ENCODE peak calls at places on chromosomes 12 and 14, in four cellular contexts. H is esophagus muscularis mucosa, V is heart right ventricle, S is left ventricle myocardium inferior. K is an unnamed sample. For H3K4me1, the result is how much of the 10 kb centered on the place peaks cover.

GRCh38 chr12:34205401-34205800 is 183.1 kb downstream of the ALG10 start:
- DNase-seq in H (peak), V (no peak), S (no peak), K (peak)

GRCh38 chr14:24798911-24799310 is 164.9 kb upstream of the GZMB start:
- DNase-seq in S (no peak), V (no peak), H (no peak), K (no peak)

GRCh38 chr14:100076630-100077029 is 11.4 kb downstream of the EVL start:
- DNase-seq in V (peak), H (peak), S (peak), K (peak)

GRCh38 chr12:3520711-3521110 is 29.7 kb downstream of the PRMT8 start:
- DNase-seq in H (no peak), V (no peak), S (no peak), K (no peak)

GRCh38 chr12:112418248-112418595 is 525 bp upstream of the PTPN11 start:
- DNase-seq in V (no peak), S (no peak), H (no peak), K (no peak)

GRCh38 chr14:71322660-71323250 is 415.5 kb downstream of the PCNX1 start:
- DNase-seq in S (no peak), H (no peak), V (no peak), K (peak)

GRCh38 chr12:130875193-130875592 is 3.3 kb downstream of the RAN start:
- DNase-seq in H (no peak), S (no peak), V (no peak), K (no peak)

GRCh38 chr12:1391722-1392121 is 202.7 kb downstream of the FBXL14 start:
- DNase-seq in S (no peak), H (no peak), V (no peak), K (no peak)

GRCh38 chr12:49962861-49963765 is 1.4 kb downstream of the AQP5 start:
- DNase-seq in H (no peak), V (peak), S (peak), K (peak)

GRCh38 chr14:53879022-53879686 is 77.5 kb downstream of the BMP4 start:
- DNase-seq in H (no peak), V (no peak), S (no peak), K (no peak)

GRCh38 chr14:94112513-94113060 is 2.1 kb downstream of the IFI27 start:
- DNase-seq in V (no peak), H (no peak), S (no peak), K (no peak)

GRCh38 chr12:94169495-94169894 is 21.1 kb downstream of the PLXNC1 start:
- DNase-seq in V (no peak), H (no peak), S (no peak), K (no peak)

GRCh38 chr12:65152012-65152411 is 17.4 kb upstream of the LEMD3 start:
- DNase-seq in V (no peak), S (no peak), H (no peak), K (no peak)

GRCh38 chr12:75883241-75883640 is 148.3 kb downstream of the PHLDA1 start:
- DNase-seq in S (no peak), H (no peak), V (no peak), K (no peak)

GRCh38 chr12:110676171-110676570 is 12.7 kb downstream of the HVCN1 start:
- DNase-seq in H (no peak), V (no peak), S (no peak), K (no peak)

GRCh38 chr12:51834411-51834810 is 14.1 kb downstream of the FIGNL2 start:
- DNase-seq in H (no peak), V (no peak), S (no peak), K (peak)

GRCh38 chr14:77071938-77072388 is 26.1 kb upstream of the CIPC start:
- DNase-seq in S (no peak), V (no peak), H (no peak), K (peak)

GRCh38 chr12:75922944-75923642 is 108.5 kb downstream of the PHLDA1 start:
- DNase-seq in H (peak), V (no peak), S (no peak), K (no peak)

GRCh38 chr14:76968621-76969063 is 59.9 kb downstream of the IRF2BPL start:
- DNase-seq in V (no peak), H (no peak), S (no peak), K (no peak)

GRCh38 chr12:82627799-82628198 is 58.9 kb upstream of the TMTC2 start:
- DNase-seq in V (no peak), S (no peak), H (no peak), K (no peak)

GRCh38 chr12:103326190-103326589 is 169.6 kb downstream of the C12orf42 start:
- DNase-seq in H (no peak), S (no peak), V (no peak), K (no peak)

GRCh38 chr14:104650981-104651875 is 38.2 kb upstream of the INF2 start:
- DNase-seq in H (no peak), V (no peak), S (no peak), K (peak)

GRCh38 chr12:6426882-6427671 is 17.7 kb upstream of the CD27 start:
- DNase-seq in V (no peak), S (no peak), H (no peak), K (no peak)

GRCh38 chr14:74425525-74426201 is 347 bp downstream of the SYNDIG1L start:
- DNase-seq in H (no peak), V (peak), S (peak), K (peak)

GRCh38 chr14:33542338-33543290 is 408.3 kb downstream of the EGLN3 start:
- DNase-seq in V (no peak), H (no peak), S (no peak), K (no peak)

GRCh38 chr12:103960567-103961227 is 5.0 kb upstream of the TDG start:
- DNase-seq in V (no peak), H (no peak), S (no peak), K (no peak)

GRCh38 chr14:71165121-71165574 is 257.9 kb downstream of the PCNX1 start:
- DNase-seq in V (no peak), S (no peak), H (no peak), K (no peak)

GRCh38 chr12:93191956-93192355 is 185.8 kb upstream of the NUDT4 start:
- DNase-seq in H (no peak), S (no peak), V (no peak), K (no peak)

GRCh38 chr12:109892748-109893147 is 7.3 kb upstream of the TCHP start:
- DNase-seq in H (no peak), V (no peak), S (no peak), K (no peak)

GRCh38 chr14:39015360-39015961 is 87.6 kb downstream of the SEC23A start:
- DNase-seq in H (no peak), V (no peak), S (no peak), K (no peak)

GRCh38 chr12:56071648-56072047 is 8.3 kb upstream of the ERBB3 start:
- DNase-seq in V (no peak), S (no peak), H (no peak), K (no peak)

GRCh38 chr12:104334581-104334980 is 31.0 kb downstream of the EID3 start:
- DNase-seq in S (no peak), V (no peak), H (no peak), K (no peak)

DNA sequence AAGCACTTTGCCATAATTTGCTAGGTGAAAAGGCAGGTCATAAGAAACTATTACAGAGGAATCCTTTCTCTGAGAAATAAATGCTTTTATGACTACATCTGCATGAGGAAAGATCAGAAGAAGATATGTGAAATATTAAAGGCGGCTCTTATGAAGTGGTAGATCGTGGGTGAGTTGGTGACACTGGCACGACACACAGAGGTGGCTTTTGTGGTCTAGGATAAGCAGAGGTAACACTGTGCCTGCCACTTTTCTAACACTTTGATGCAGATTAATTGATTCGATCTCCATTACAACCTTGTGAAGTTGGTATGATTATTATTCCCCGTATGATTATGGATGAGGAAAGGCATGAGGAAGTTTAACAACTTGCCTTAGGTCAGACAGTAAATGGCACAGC is 60.0 kb upstream of the ELK3 start:
- DNase-seq in S (no peak), H (no peak), V (no peak), K (no peak)
- H3K4me1 ChIP-seq in S (under half), H (under half), V (under half), K (under half)

GRCh38 chr14:92724516-92725340 is 23.7 kb downstream of the LGMN start:
- DNase-seq in S (peak), V (no peak), H (no peak), K (no peak)
- TF ChIP-seq CTCF in S (no peak), V (no peak), H (no peak), K (no peak)

GRCh38 chr12:105355752-105356151 is 25.3 kb downstream of the C12orf75 start:
- DNase-seq in H (no peak), V (no peak), S (no peak), K (peak)
- H3K4me1 ChIP-seq in H (under half), V (under half), S (under half), K (under half)

GRCh38 chr14:89241934-89242670 is 174.9 kb downstream of the FOXN3 start:
- DNase-seq in H (no peak), S (no peak), V (no peak), K (no peak)
- TF ChIP-seq CTCF in H (no peak), S (no peak), V (no peak), K (peak)

DNA sequence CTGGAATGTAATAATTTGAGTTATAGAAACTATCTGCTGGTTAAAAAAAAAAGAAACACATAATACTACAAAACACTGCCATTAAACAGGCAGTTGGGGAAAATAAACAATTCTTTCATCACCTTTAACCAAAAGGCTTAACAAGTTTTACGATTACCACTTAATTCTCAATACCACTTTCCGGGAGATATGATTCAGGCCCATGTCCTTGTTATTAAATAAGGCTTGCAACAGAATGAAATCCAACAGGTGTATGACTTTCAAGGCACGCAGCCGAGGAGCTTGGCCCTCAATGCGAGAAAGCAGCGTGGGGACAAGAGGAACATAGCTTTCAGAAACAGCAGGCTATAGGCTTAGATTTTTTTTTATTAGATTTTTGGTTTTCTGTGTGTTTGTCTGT is 5.6 kb upstream of the GLRX5 start:
- DNase-seq in S (no peak), V (no peak), H (no peak), K (no peak)
- H3K4me1 ChIP-seq in S (half or more), V (half or more), H (half or more), K (half or more)

GRCh38 chr14:72515779-72516770 is 377.8 kb downstream of the DPF3 start:
- DNase-seq in S (no peak), V (no peak), H (peak), K (no peak)
- TF ChIP-seq CTCF in S (peak), V (no peak), H (no peak), K (no peak)

DNA sequence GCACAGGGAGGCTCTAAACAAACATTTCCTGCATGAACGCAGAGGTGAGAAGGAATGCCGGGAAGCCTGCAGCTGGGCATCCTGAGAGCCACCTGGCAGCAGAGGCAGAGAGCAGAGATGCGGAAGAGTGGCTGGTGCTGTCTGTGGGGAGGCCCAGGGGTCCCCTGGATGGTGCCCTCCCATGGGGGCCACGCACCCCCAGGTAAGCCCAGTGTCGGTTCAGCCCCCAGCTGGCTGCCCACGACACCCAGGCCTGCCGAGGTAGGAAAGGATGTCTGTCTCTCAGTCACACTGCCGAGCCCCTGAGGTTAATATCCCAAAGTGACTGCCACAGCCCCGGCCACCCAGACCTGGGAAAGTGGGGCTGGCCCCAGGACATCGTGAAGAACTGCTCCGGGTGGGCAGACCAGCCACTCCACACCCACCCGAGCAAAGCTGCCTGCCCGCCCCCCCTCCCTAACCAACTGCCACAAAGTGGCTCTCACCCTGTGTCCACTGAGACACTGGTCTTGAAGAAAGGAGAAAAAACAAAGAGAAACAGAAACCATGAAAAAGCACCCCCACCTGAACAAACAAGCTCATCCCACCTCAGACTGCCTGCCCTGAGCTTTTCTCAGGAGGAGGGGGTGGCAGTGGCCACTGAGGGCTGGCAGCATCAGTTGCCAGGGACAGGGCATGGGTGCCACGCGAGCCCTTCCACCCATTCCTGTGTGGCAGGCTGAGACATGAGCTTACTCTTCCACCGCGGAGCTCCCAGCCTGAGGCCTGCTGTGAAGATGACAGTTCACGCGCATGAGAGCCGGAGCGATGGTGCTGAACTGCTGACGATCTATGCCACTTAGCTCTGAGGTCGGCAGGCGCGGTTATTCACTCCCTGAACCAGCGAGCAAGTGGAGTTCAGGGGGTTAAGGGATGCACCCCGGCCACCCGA is 40.8 kb downstream of the CCDC88C start:
- DNase-seq in H (no peak), S (no peak), V (no peak), K (peak)
- H3K4me1 ChIP-seq in H (under half), S (half or more), V (half or more), K (under half)